ENCODE peak calls at places on chromosomes 5 and 9, in ten cellular contexts. Z is colonic mucosa; R is HCT116; S is right lobe of liver; Q is CD8-positive, alpha-beta memory T cell; U is H1; W is effector memory CD4-positive, alpha-beta T cell; B is cardiac muscle cell; K is Panc1; E is pancreas. X is an unnamed sample. For H3K4me1, the result is how much of the 10 kb centered on the place peaks cover.

GRCh38 chr9:89478821-89479668 is 18.9 kb downstream of the SEMA4D start:
- DNase-seq in B (no peak), U (no peak), E (no peak), K (no peak), S (no peak), Z (no peak), Q (no peak), W (no peak), R (no peak), X (no peak)

GRCh38 chr5:92927291-92927778 is 653.7 kb downstream of the NR2F1-AS1 start:
- DNase-seq in K (peak), S (no peak), W (no peak), Z (no peak), U (no peak), R (peak), E (no peak), Q (no peak), B (no peak), X (peak)

GRCh38 chr5:157912621-157913325 is 53.8 kb upstream of the CLINT1 start:
- DNase-seq in Q (no peak), B (no peak), Z (peak), U (no peak), W (no peak), R (no peak), K (no peak), S (no peak), E (no peak), X (no peak)

GRCh38 chr9:3526903-3527652 is 1.3 kb upstream of the RFX3 start:
- DNase-seq in E (no peak), Z (peak), U (no peak), S (no peak), R (peak), Q (peak), W (no peak), B (peak), K (no peak), X (peak)

GRCh38 chr9:72596451-72597180 is 75.2 kb downstream of the TMC1 start:
- DNase-seq in U (no peak), K (no peak), S (no peak), E (no peak), R (no peak), W (no peak), B (no peak), Q (no peak), Z (no peak), X (no peak)

GRCh38 chr5:141084487-141084989 is 9.9 kb upstream of the PCDHB2 start:
- DNase-seq in W (peak), S (no peak), U (peak), R (no peak), K (peak), E (peak), Q (no peak), Z (no peak), B (peak), X (peak)

GRCh38 chr5:120449501-120449900 is 14.6 kb upstream of the PRR16 start:
- DNase-seq in E (no peak), Z (no peak), K (no peak), B (no peak), R (no peak), S (no peak), W (no peak), Q (no peak), U (no peak), X (no peak)

GRCh38 chr9:114006155-114006550 is 71.9 kb downstream of the AMBP start:
- DNase-seq in S (no peak), R (no peak), K (no peak), Q (no peak), E (no peak), B (no peak), Z (peak), W (no peak), U (no peak), X (peak)

GRCh38 chr9:6959275-6960000 is 201.7 kb downstream of the KDM4C start:
- DNase-seq in Q (no peak), S (no peak), K (no peak), Z (no peak), W (no peak), E (no peak), R (no peak), B (peak), U (no peak), X (no peak)

GRCh38 chr9:78865757-78866156 is 568.8 kb downstream of the PSAT1 start:
- DNase-seq in U (no peak), R (no peak), Z (no peak), K (no peak), S (no peak), B (no peak), Q (no peak), W (no peak), E (no peak), X (no peak)

GRCh38 chr9:30198463-30199309 is 2185.8 kb upstream of the ACO1 start:
- DNase-seq in B (no peak), E (no peak), S (no peak), Z (no peak), U (no peak), K (no peak), R (no peak), W (no peak), Q (no peak), X (no peak)

GRCh38 chr5:132965120-132965519 is 1.7 kb upstream of the AFF4 start:
- DNase-seq in E (no peak), S (no peak), K (no peak), Q (no peak), Z (no peak), U (no peak), B (no peak), R (no peak), W (no peak), X (no peak)

GRCh38 chr5:106085136-106085535 is 1585.6 kb downstream of the EFNA5 start:
- DNase-seq in K (no peak), R (no peak), E (no peak), W (no peak), Q (no peak), U (no peak), S (no peak), B (no peak), Z (no peak), X (no peak)

GRCh38 chr5:17378346-17378984 is 119.6 kb upstream of the TAF11L2 start:
- DNase-seq in S (no peak), Q (no peak), B (no peak), U (no peak), Z (no peak), W (no peak), K (no peak), E (no peak), R (no peak), X (no peak)

GRCh38 chr5:79612667-79613190 is 488 bp downstream of the TENT2 start:
- DNase-seq in S (no peak), Q (no peak), B (no peak), R (no peak), K (no peak), E (no peak), Z (no peak), U (no peak), W (no peak), X (no peak)

GRCh38 chr9:127545196-127546124 is 66.6 kb upstream of the STXBP1 start:
- DNase-seq in B (no peak), S (peak), R (no peak), U (no peak), E (peak), Q (no peak), W (no peak), K (no peak), Z (peak), X (peak)

GRCh38 chr9:35814106-35814840 is 569 bp downstream of the HINT2 start:
- DNase-seq in Q (no peak), S (peak), K (no peak), B (peak), R (no peak), E (peak), Z (peak), W (no peak), U (no peak), X (peak)

GRCh38 chr9:126146254-126147145 is 180.1 kb upstream of the MVB12B start:
- DNase-seq in S (no peak), K (no peak), Q (no peak), E (no peak), U (peak), R (no peak), B (peak), W (no peak), Z (peak), X (peak)

GRCh38 chr9:98551511-98552286 is 157.0 kb downstream of the GABBR2 start:
- DNase-seq in S (no peak), Q (no peak), Z (peak), B (no peak), E (no peak), K (no peak), W (no peak), R (no peak), U (no peak), X (no peak)

GRCh38 chr9:93594041-93594756 is 17.8 kb downstream of the PHF2 start:
- DNase-seq in S (no peak), Q (no peak), E (no peak), Z (peak), U (no peak), R (no peak), B (no peak), K (no peak), W (no peak), X (no peak)

GRCh38 chr5:77774981-77775772 is 962 bp downstream of the TBCA start:
- DNase-seq in K (peak), B (no peak), U (no peak), E (peak), Q (no peak), Z (no peak), W (no peak), S (no peak), R (peak), X (no peak)

GRCh38 chr5:135216072-135216812 is 182.2 kb upstream of the PITX1 start:
- DNase-seq in Q (no peak), R (no peak), K (no peak), W (no peak), E (no peak), S (no peak), B (no peak), Z (peak), U (no peak), X (no peak)

GRCh38 chr5:127290019-127290945 is at the start of gene MEGF10:
- DNase-seq in W (no peak), Q (no peak), S (peak), E (peak), R (no peak), K (no peak), U (no peak), Z (peak), B (peak), X (peak)

GRCh38 chr9:16257604-16258003 is 612.9 kb downstream of the BNC2 start:
- DNase-seq in U (no peak), Q (no peak), B (no peak), K (no peak), Z (no peak), R (no peak), S (no peak), W (no peak), E (no peak), X (no peak)

GRCh38 chr5:139901971-139902370 is 106.4 kb downstream of the PSD2 start:
- DNase-seq in K (no peak), R (no peak), B (no peak), E (no peak), S (no peak), W (no peak), U (no peak), Q (no peak), Z (no peak), X (no peak)

GRCh38 chr5:180135128-180135955 is 63.8 kb upstream of the RNF130 start:
- DNase-seq in K (no peak), R (peak), U (no peak), E (peak), Q (no peak), Z (peak), S (peak), W (no peak), B (no peak), X (no peak)

GRCh38 chr9:98037362-98037761 is 19.2 kb upstream of the NANS start:
- DNase-seq in E (no peak), K (no peak), U (no peak), R (no peak), S (no peak), W (no peak), B (peak), Z (no peak), Q (no peak), X (no peak)

GRCh38 chr5:116377276-116378006 is 197.2 kb downstream of the SEMA6A start:
- DNase-seq in S (no peak), B (no peak), Z (no peak), W (no peak), R (no peak), Q (no peak), U (no peak), K (no peak), E (no peak), X (peak)

GRCh38 chr9:15714746-15715145 is 161.9 kb downstream of the CCDC171 start:
- DNase-seq in Z (no peak), E (no peak), Q (no peak), R (no peak), S (no peak), K (no peak), W (no peak), B (no peak), U (no peak), X (no peak)

GRCh38 chr9:20379804-20380225 is 242.5 kb downstream of the MLLT3 start:
- DNase-seq in R (no peak), E (no peak), B (no peak), K (no peak), Z (no peak), Q (no peak), W (no peak), S (no peak), U (no peak), X (no peak)

GRCh38 chr5:150306775-150307174 is 4.1 kb upstream of the ARSI start:
- DNase-seq in Z (no peak), R (no peak), B (no peak), Q (no peak), U (no peak), W (no peak), S (no peak), K (no peak), E (no peak), X (no peak)

GRCh38 chr5:160133071-160133917 is 14.0 kb upstream of the PWWP2A start:
- DNase-seq in B (peak), K (no peak), W (no peak), S (no peak), Q (no peak), R (no peak), E (no peak), Z (peak), U (peak), X (peak)

GRCh38 chr5:147439253-147439652 is 70.6 kb downstream of the DPYSL3 start:
- DNase-seq in U (no peak), Z (no peak), W (no peak), B (no peak), K (no peak), E (no peak), R (no peak), S (no peak), Q (no peak), X (no peak)
- H3K4me1 ChIP-seq in U (under half), Z (under half), W (under half), B (half or more), K (under half), E (under half), R (under half), S (under half), Q (under half), X (under half)

GRCh38 chr9:100030548-100030947 is 68.3 kb downstream of the ERP44 start:
- DNase-seq in W (no peak), E (no peak), S (no peak), K (no peak), Q (no peak), U (no peak), R (no peak), Z (no peak), B (no peak), X (no peak)
- H3K4me1 ChIP-seq in W (under half), E (under half), S (under half), K (under half), Q (under half), U (under half), R (under half), Z (under half), B (under half), X (under half)

GRCh38 chr9:137273616-137274320 is 3.8 kb upstream of the TOR4A start:
- DNase-seq in Z (no peak), S (peak), Q (no peak), R (no peak), U (no peak), E (no peak), B (no peak), K (no peak), W (no peak), X (peak)
- H3K4me1 ChIP-seq in Z (under half), S (under half), Q (under half), R (under half), U (under half), E (under half), B (under half), K (under half), W (under half), X (under half)

DNA sequence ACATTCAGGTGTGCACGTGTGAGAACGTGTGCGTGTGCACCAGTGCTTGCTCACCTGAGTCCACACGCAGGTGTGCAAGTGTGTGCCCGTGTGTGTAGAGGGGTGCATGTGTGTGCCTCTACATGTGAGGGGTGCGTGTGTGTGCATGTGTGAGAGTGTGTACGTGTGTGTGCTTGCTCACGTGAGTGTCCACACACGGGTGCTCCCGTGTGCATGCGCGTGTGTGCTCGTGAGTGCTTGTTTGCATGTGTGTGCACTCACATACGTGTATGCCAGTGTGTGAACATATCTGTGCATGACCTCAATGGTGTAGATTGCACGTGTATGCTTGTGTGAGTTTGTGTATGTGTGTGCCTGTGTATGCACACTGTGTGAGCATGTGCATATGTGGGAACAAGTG is 40.5 kb upstream of the NOTCH1 start:
- DNase-seq in E (no peak), K (no peak), W (no peak), B (no peak), U (no peak), R (no peak), Z (no peak), Q (no peak), S (no peak), X (no peak)
- H3K4me1 ChIP-seq in E (under half), K (under half), W (under half), B (under half), U (under half), R (under half), Z (under half), Q (under half), S (under half), X (under half)

GRCh38 chr5:58074222-58074621 is 385.7 kb downstream of the PLK2 start:
- DNase-seq in W (no peak), U (no peak), Q (no peak), E (no peak), S (no peak), Z (peak), B (no peak), R (no peak), K (no peak), X (no peak)
- H3K4me1 ChIP-seq in W (under half), U (under half), Q (under half), E (under half), S (under half), Z (under half), B (under half), R (under half), K (half or more), X (under half)

GRCh38 chr9:87569008-87569908 is 71.6 kb downstream of the DAPK1 start:
- DNase-seq in S (no peak), E (no peak), U (no peak), B (peak), W (no peak), K (no peak), R (no peak), Z (no peak), Q (no peak), X (no peak)

GRCh38 chr9:87567988-87568800 is 70.5 kb downstream of the DAPK1 start:
- DNase-seq in E (no peak), K (no peak), R (no peak), S (no peak), Q (no peak), Z (no peak), W (no peak), B (no peak), U (no peak), X (no peak)

GRCh38 chr9:87570000-87570834 is 72.5 kb downstream of the DAPK1 start:
- DNase-seq in Q (no peak), E (no peak), W (no peak), Z (no peak), B (no peak), U (no peak), S (no peak), K (no peak), R (no peak), X (no peak)

GRCh38 chr9:87573841-87574342 is 76.2 kb downstream of the DAPK1 start:
- DNase-seq in Z (no peak), U (no peak), R (no peak), K (no peak), W (no peak), S (no peak), Q (no peak), E (no peak), B (no peak), X (no peak)

GRCh38 chr9:87572719-87573118 is 75.1 kb downstream of the DAPK1 start:
- DNase-seq in Q (no peak), S (no peak), E (no peak), W (no peak), Z (no peak), K (no peak), R (no peak), U (no peak), B (no peak), X (no peak)
- H3K4me1 ChIP-seq in Q (under half), S (under half), E (under half), W (under half), Z (under half), K (under half), R (under half), U (under half), B (under half), X (under half)

GRCh38 chr9:110744753-110745522 is 76.3 kb downstream of the MUSK start:
- DNase-seq in W (no peak), R (peak), B (peak), U (no peak), K (peak), Z (no peak), S (no peak), Q (no peak), E (no peak), X (no peak)
- H3K4me1 ChIP-seq in W (under half), R (half or more), B (under half), U (under half), K (under half), Z (under half), S (under half), Q (under half), E (under half), X (under half)